ENCODE peak calls at places on chromosomes 12 and 14, in four cellular contexts. R is Daoy; X is activated T-helper 9 cell treated with anti-CD3 and anti-CD28 coated beads, Interleukin-2, amount 50 U/mL, for 16 hours; T is astrocyte of the spinal cord. D is an unnamed sample.
A peak's percentile ranks its signal among the peaks of the same experiment; 100 is the strongest.

GRCh38 chr14:77040995-77041744 is 12.7 kb upstream of the IRF2BPL start:
- DNase-seq in T (no peak), X (no peak), R (no peak), D (no peak)

GRCh38 chr14:72792051-72792788 is 101.7 kb downstream of the DPF3 start:
- DNase-seq in R (no peak), T (no peak), X (no peak), D (no peak)

GRCh38 chr12:80422549-80422948 is 21.5 kb upstream of the PTPRQ start:
- DNase-seq in X (no peak), R (no peak), T (no peak), D (no peak)

GRCh38 chr12:33245459-33245858 is 194.2 kb downstream of the SYT10 start:
- DNase-seq in T (no peak), X (no peak), R (no peak), D (no peak)

GRCh38 chr12:108605000-108605689 is 7.3 kb upstream of the TMEM119 start:
- DNase-seq in X (no peak), T (no peak), R (no peak), D (no peak)

GRCh38 chr14:53949201-53949600 is 7.4 kb downstream of the BMP4 start:
- DNase-seq in R (no peak), X (no peak), T (no peak), D (no peak)

GRCh38 chr12:121894633-121895032 is 6.0 kb downstream of the PSMD9 start:
- DNase-seq in R (no peak), X (no peak), T (peak; percentile 52), D (no peak)

GRCh38 chr12:115229517-115229916 is 545.5 kb upstream of the TBX3 start:
- DNase-seq in R (no peak), T (no peak), X (no peak), D (no peak)

GRCh38 chr14:103422981-103423600 is 37.9 kb downstream of the MARK3 start:
- DNase-seq in R (peak; percentile 83), X (no peak), T (peak; percentile 84), D (no peak)

D was measured in activated gamma-delta T cell treated with anti-CD3 and anti-CD28 coated beads, Interleukin-2, amount 50 U/mL, for 16 hours.